ENCODE peak calls at places on chromosomes 1 and 21, in five cellular contexts. N is NCI-H1930; Z is HFFc6; X is D341Med; B is stimulated activated CD4-positive, alpha-beta T cell treated with anti-CD3 and anti-CD28 coated beads, Interleukin-1b, Interleukin-23, amount 100 ng/mL, for 1 hour. U is an unnamed sample.

GRCh38 chr1:77015748-77016341 is 148.6 kb downstream of the ST6GALNAC5 start:
- DNase-seq in N (no peak), Z (no peak), X (peak), B (no peak), U (peak)

GRCh38 chr1:2452583-2453315 is 23.3 kb upstream of the PLCH2 start:
- DNase-seq in N (no peak), Z (no peak), X (peak), B (no peak), U (peak)

GRCh38 chr1:209895709-209896108 is 42.3 kb upstream of the SYT14 start:
- DNase-seq in N (no peak), Z (peak), X (no peak), B (no peak), U (no peak)

GRCh38 chr1:220378571-220379302 is 106.5 kb upstream of the RAB3GAP2 start:
- DNase-seq in N (no peak), Z (no peak), X (no peak), B (no peak), U (no peak)

GRCh38 chr1:3034162-3034561 is 12.9 kb downstream of the ACTRT2 start:
- DNase-seq in N (no peak), Z (no peak), X (no peak), B (no peak), U (no peak)

GRCh38 chr1:16163882-16164820 is 8.3 kb upstream of the EPHA2 start:
- DNase-seq in N (no peak), Z (peak), X (peak), B (no peak), U (peak)

GRCh38 chr1:22711591-22712501 is 1.2 kb downstream of the EPHB2 start:
- DNase-seq in N (no peak), Z (no peak), X (no peak), B (no peak), U (no peak)

GRCh38 chr1:201711811-201712210 is 117.1 kb upstream of the IPO9 start:
- DNase-seq in N (no peak), Z (no peak), X (no peak), B (no peak), U (no peak)

GRCh38 chr1:160284220-160284781 is 632 bp downstream of the PEX19 start:
- DNase-seq in N (no peak), Z (peak), X (no peak), B (no peak), U (no peak)

GRCh38 chr1:8427493-8427892 is 109.6 kb downstream of the SLC45A1 start:
- DNase-seq in N (no peak), Z (no peak), X (no peak), B (no peak), U (no peak)

GRCh38 chr21:41914358-41914757 is 35.2 kb upstream of the PRDM15 start:
- DNase-seq in N (no peak), Z (no peak), X (no peak), B (no peak), U (no peak)

GRCh38 chr1:4655674-4656532 is 1.5 kb downstream of the AJAP1 start:
- DNase-seq in N (peak), Z (no peak), X (peak), B (no peak), U (peak)

GRCh38 chr1:164518692-164519332 is 40.2 kb upstream of the PBX1 start:
- DNase-seq in N (no peak), Z (no peak), X (no peak), B (no peak), U (no peak)

GRCh38 chr1:110250749-110251148 is 40.6 kb downstream of the KCNC4 start:
- DNase-seq in N (no peak), Z (no peak), X (no peak), B (no peak), U (no peak)

GRCh38 chr1:29236993-29237905 is 927 bp downstream of the PTPRU start:
- DNase-seq in N (no peak), Z (peak), X (peak), B (no peak), U (peak)

GRCh38 chr1:38093569-38094520 is 47.3 kb upstream of the POU3F1 start:
- DNase-seq in N (no peak), Z (no peak), X (no peak), B (no peak), U (no peak)

GRCh38 chr1:108053291-108054023 is 88.5 kb upstream of the VAV3 start:
- DNase-seq in N (no peak), Z (no peak), X (no peak), B (no peak), U (no peak)

GRCh38 chr1:45846931-45847330 is 43.5 kb downstream of the MAST2 start:
- DNase-seq in N (no peak), Z (peak), X (no peak), B (no peak), U (no peak)

GRCh38 chr1:210402560-210402959 is 73.9 kb downstream of the HHAT start:
- DNase-seq in N (no peak), Z (no peak), X (no peak), B (no peak), U (no peak)

GRCh38 chr1:20974069-20974468 is 187.0 kb upstream of the HP1BP3 start:
- DNase-seq in N (no peak), Z (peak), X (no peak), B (no peak), U (no peak)

GRCh38 chr21:43853851-43854772 is 10.9 kb upstream of the AGPAT3 start:
- DNase-seq in N (no peak), Z (no peak), X (no peak), B (no peak), U (peak)

GRCh38 chr1:6084781-6085495 is 39.2 kb downstream of the KCNAB2 start:
- DNase-seq in N (no peak), Z (no peak), X (no peak), B (no peak), U (no peak)

GRCh38 chr1:85579619-85580018 is 942 bp upstream of the CCN1 start:
- DNase-seq in N (no peak), Z (no peak), X (no peak), B (no peak), U (no peak)

GRCh38 chr1:110494522-110495406 is 24.2 kb downstream of the KCNA10 start:
- DNase-seq in N (no peak), Z (no peak), X (no peak), B (no peak), U (no peak)

GRCh38 chr21:29267666-29268065 is 31.1 kb upstream of the BACH1 start:
- DNase-seq in N (no peak), Z (no peak), X (no peak), B (no peak), U (no peak)

GRCh38 chr1:192527950-192528349 is 47.6 kb upstream of the RGS1 start:
- DNase-seq in N (no peak), Z (peak), X (no peak), B (no peak), U (no peak)

GRCh38 chr1:202155478-202156021 is 4.9 kb downstream of the PTPN7 start:
- DNase-seq in N (no peak), Z (no peak), X (no peak), B (no peak), U (peak)

GRCh38 chr1:145545055-145545454 is 62.7 kb upstream of the GPR89A start:
- DNase-seq in N (no peak), Z (no peak), X (no peak), B (no peak), U (no peak)

GRCh38 chr1:207519505-207520399 is 23.8 kb downstream of the CR1 start:
- DNase-seq in N (no peak), Z (peak), X (no peak), B (no peak), U (no peak)

U was measured in WERI-Rb-1.